ENCODE peak calls at places on chromosomes 11 and 22, in six cellular contexts. A, F, T, L, O and S are unnamed samples.

GRCh38 chr11:3160252-3161031 is 4.7 kb downstream of the OSBPL5 start:
- DNase-seq in A (peak), T (peak), O (no peak), L (peak), F (peak), S (peak)

GRCh38 chr11:64118871-64119495 is 46.9 kb downstream of the MACROD1 start:
- DNase-seq in A (no peak), L (no peak), T (no peak), F (no peak), O (no peak), S (no peak)

GRCh38 chr11:20980736-20981135 is 311.4 kb downstream of the NELL1 start:
- DNase-seq in O (no peak), F (no peak), T (no peak), A (no peak), L (no peak), S (no peak)

GRCh38 chr11:81804858-81805257 is 928.8 kb downstream of the FAM181B start:
- DNase-seq in L (no peak), O (no peak), F (no peak), A (no peak), T (no peak), S (no peak)

GRCh38 chr11:102868359-102868758 is 6.4 kb downstream of the MMP12 start:
- DNase-seq in L (no peak), A (no peak), F (no peak), T (no peak), O (no peak), S (no peak)

GRCh38 chr11:61343792-61344745 is 11.0 kb downstream of the TKFC start:
- DNase-seq in O (no peak), T (no peak), A (no peak), F (no peak), L (no peak), S (no peak)

GRCh38 chr11:1827095-1827797 is 7.5 kb upstream of the SYT8 start:
- DNase-seq in A (peak), F (no peak), T (peak), L (peak), O (no peak), S (peak)

GRCh38 chr11:46920709-46921108 is 2.4 kb upstream of the LRP4 start:
- DNase-seq in L (peak), O (no peak), T (no peak), A (peak), F (no peak), S (no peak)

GRCh38 chr11:35138949-35139881 is at the start of gene CD44:
- DNase-seq in F (no peak), L (peak), A (peak), O (peak), T (no peak), S (peak)

GRCh38 chr11:11148104-11148509 is 204.9 kb downstream of the CSNK2A3 start:
- DNase-seq in L (no peak), O (no peak), A (peak), F (no peak), T (no peak), S (peak)

GRCh38 chr11:34960277-34960676 is 43.9 kb downstream of the PDHX start:
- DNase-seq in F (no peak), L (no peak), A (no peak), T (no peak), O (no peak), S (no peak)

GRCh38 chr11:110026823-110027626 is 66.2 kb upstream of the ZC3H12C start:
- DNase-seq in A (no peak), O (no peak), T (no peak), L (no peak), F (peak), S (no peak)

GRCh38 chr11:32435511-32435946 is at the start of gene WT1:
- DNase-seq in T (no peak), A (no peak), F (no peak), L (no peak), O (no peak), S (no peak)

GRCh38 chr22:47232753-47233152 is 470.3 kb downstream of the TBC1D22A start:
- DNase-seq in A (no peak), T (no peak), L (no peak), O (no peak), F (no peak), S (no peak)

GRCh38 chr11:9973921-9974320 is 310.0 kb downstream of the SWAP70 start:
- DNase-seq in A (no peak), F (no peak), T (no peak), L (peak), O (no peak), S (no peak)

GRCh38 chr22:39205344-39206021 is 39.3 kb downstream of the PDGFB start:
- DNase-seq in L (peak), A (no peak), F (no peak), T (no peak), O (peak), S (peak)

GRCh38 chr11:73126804-73127480 is 15.2 kb downstream of the FCHSD2 start:
- DNase-seq in L (no peak), F (no peak), O (no peak), A (no peak), T (no peak), S (no peak)

GRCh38 chr11:134973801-134974200 is 561.8 kb upstream of the B3GAT1 start:
- DNase-seq in T (no peak), L (no peak), F (no peak), A (no peak), O (no peak), S (no peak)

GRCh38 chr22:21708960-21709359 is 26.6 kb downstream of the YPEL1 start:
- DNase-seq in L (no peak), O (no peak), T (no peak), F (no peak), A (no peak), S (no peak)

GRCh38 chr11:77047007-77047927 is 13.1 kb downstream of the B3GNT6 start:
- DNase-seq in O (peak), L (peak), A (no peak), T (peak), F (peak), S (peak)

GRCh38 chr11:31641477-31642062 is 132.0 kb downstream of the ELP4 start:
- DNase-seq in O (no peak), A (no peak), T (peak), L (peak), F (peak), S (peak)

GRCh38 chr11:118610773-118611432 is 3.5 kb downstream of the PHLDB1 start:
- DNase-seq in O (peak), T (peak), L (peak), F (peak), A (peak), S (peak)

GRCh38 chr11:80886684-80887083 is 1445.9 kb upstream of the TENM4 start:
- DNase-seq in A (no peak), F (no peak), L (no peak), T (no peak), O (no peak), S (no peak)

GRCh38 chr22:44456661-44457412 is 41.2 kb downstream of the RTL6 start:
- DNase-seq in T (no peak), F (no peak), O (no peak), L (no peak), A (no peak), S (no peak)

GRCh38 chr11:88501535-88501934 is 164.0 kb upstream of the CTSC start:
- DNase-seq in L (no peak), F (no peak), A (no peak), T (no peak), O (no peak), S (no peak)

GRCh38 chr11:87061766-87062165 is 24.0 kb downstream of the TMEM135 start:
- DNase-seq in O (no peak), A (no peak), L (no peak), F (no peak), T (no peak), S (no peak)